ENCODE peak calls at places on chromosomes 5 and 9, in nine cellular contexts. B, V, D, Y, I, G, F, L and T are unnamed samples.

GRCh38 chr5:28810751-28811136 is 1772.4 kb upstream of the CDH9 start:
- DNase-seq in B (no peak), V (no peak), D (no peak), Y (no peak), I (no peak), G (no peak), F (no peak), L (no peak), T (peak)

GRCh38 chr5:177494356-177495195 is 2.8 kb downstream of the PDLIM7 start:
- DNase-seq in B (no peak), V (peak), D (peak), Y (peak), I (no peak), G (no peak), F (peak), L (peak), T (peak)

GRCh38 chr5:83095973-83096539 is 18.7 kb downstream of the XRCC4 start:
- DNase-seq in B (no peak), V (no peak), D (no peak), Y (no peak), I (no peak), G (no peak), F (peak), L (no peak), T (peak)

GRCh38 chr9:37732086-37732744 is 21.4 kb upstream of the TRMT10B start:
- DNase-seq in B (no peak), V (no peak), D (no peak), Y (no peak), I (no peak), G (no peak), F (no peak), L (no peak), T (peak)

GRCh38 chr9:82797539-82797938 is 265.4 kb downstream of the RASEF start:
- DNase-seq in B (no peak), V (peak), D (no peak), Y (no peak), I (no peak), G (no peak), F (no peak), L (peak), T (no peak)

GRCh38 chr5:123651234-123651633 is 139.3 kb downstream of the CSNK1G3 start:
- DNase-seq in B (no peak), V (no peak), D (no peak), Y (no peak), I (no peak), G (no peak), F (no peak), L (no peak), T (no peak)

GRCh38 chr5:117295941-117296340 is 721.3 kb upstream of the SEMA6A start:
- DNase-seq in B (no peak), V (no peak), D (no peak), Y (no peak), I (no peak), G (no peak), F (no peak), L (no peak), T (no peak)

GRCh38 chr9:76701441-76702031 is 62.7 kb upstream of the PCA3 start:
- DNase-seq in B (no peak), V (no peak), D (no peak), Y (no peak), I (no peak), G (no peak), F (peak), L (no peak), T (no peak)

GRCh38 chr5:88666761-88667186 is 216.2 kb downstream of the MEF2C start:
- DNase-seq in B (no peak), V (no peak), D (no peak), Y (no peak), I (no peak), G (no peak), F (no peak), L (no peak), T (peak)

GRCh38 chr5:39080597-39081204 is 6.5 kb upstream of the RICTOR start:
- DNase-seq in B (no peak), V (peak), D (no peak), Y (no peak), I (no peak), G (no peak), F (peak), L (peak), T (peak)

GRCh38 chr5:8895599-8895998 is 650.3 kb downstream of the SEMA5A start:
- DNase-seq in B (no peak), V (no peak), D (no peak), Y (no peak), I (no peak), G (no peak), F (no peak), L (no peak), T (no peak)

GRCh38 chr5:178589180-178590140 is 733 bp downstream of the COL23A1 start:
- DNase-seq in B (no peak), V (peak), D (no peak), Y (no peak), I (no peak), G (peak), F (peak), L (peak), T (peak)

GRCh38 chr9:21081451-21081850 is 3.7 kb upstream of the IFNB1 start:
- DNase-seq in B (no peak), V (no peak), D (no peak), Y (no peak), I (no peak), G (no peak), F (no peak), L (no peak), T (no peak)

GRCh38 chr9:21082671-21083070 is 4.9 kb upstream of the IFNB1 start:
- DNase-seq in B (no peak), V (no peak), D (no peak), Y (no peak), I (no peak), G (no peak), F (no peak), L (no peak), T (no peak)

GRCh38 chr9:21081999-21082398 is 4.3 kb upstream of the IFNB1 start:
- DNase-seq in B (no peak), V (no peak), D (no peak), Y (no peak), I (no peak), G (no peak), F (no peak), L (no peak), T (no peak)

GRCh38 chr9:21078702-21079101 is 960 bp upstream of the IFNB1 start:
- DNase-seq in B (no peak), V (no peak), D (no peak), Y (no peak), I (no peak), G (no peak), F (no peak), L (no peak), T (no peak)

DNA sequence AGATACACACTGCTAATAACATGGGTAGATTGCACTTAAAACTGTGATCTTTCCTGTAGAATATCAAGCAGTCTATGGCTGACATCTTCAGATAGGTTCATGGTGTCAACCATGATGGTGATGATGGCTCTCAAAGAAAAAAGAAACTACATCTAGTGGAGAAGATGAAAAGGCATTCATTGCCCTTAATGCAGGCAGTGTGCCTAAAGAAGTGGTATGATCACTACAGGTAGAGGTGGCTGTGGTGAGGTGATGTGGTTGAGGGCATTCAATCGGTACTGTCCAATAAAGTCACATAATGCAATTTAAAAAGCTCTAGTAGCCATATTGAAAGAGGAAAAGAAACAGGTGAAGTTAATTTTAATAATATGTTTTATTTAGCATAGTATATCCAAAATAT is 3.1 kb upstream of the IFNB1 start:
- DNase-seq in B (no peak), V (no peak), D (no peak), Y (no peak), I (no peak), G (no peak), F (no peak), L (no peak), T (no peak)
- TF ChIP-seq CTCF in B (no peak), V (no peak), D (no peak), Y (no peak), I (no peak), G (no peak), F (no peak), L (no peak), T (no peak)

DNA sequence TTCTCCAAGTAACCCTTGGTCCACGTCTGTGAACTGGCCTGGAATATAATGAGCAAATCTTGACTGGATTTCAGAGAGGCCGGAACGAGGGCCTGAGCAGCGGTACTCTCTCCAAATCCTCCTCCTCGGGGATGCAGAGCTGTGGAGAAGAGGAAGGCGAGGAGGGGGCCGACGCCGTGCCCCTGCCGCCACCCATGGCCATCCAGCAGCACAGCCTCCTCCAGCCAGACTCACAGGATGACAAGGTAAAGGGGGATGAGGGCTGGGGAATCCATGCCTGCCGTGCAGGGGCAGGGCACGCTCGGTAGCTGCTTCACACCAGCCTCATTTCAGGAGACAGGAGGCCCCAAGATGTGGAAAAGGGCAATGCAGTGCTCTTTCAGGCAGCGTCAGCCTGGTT is 118.9 kb upstream of the OTULINL start:
- DNase-seq in B (no peak), V (no peak), D (no peak), Y (no peak), I (no peak), G (no peak), F (no peak), L (no peak), T (no peak)
- H3K4me3 ChIP-seq in B (no peak), V (no peak), D (no peak), Y (no peak), I (no peak), G (no peak), F (no peak), L (no peak), T (no peak)

GRCh38 chr5:73606206-73606753 is 19.7 kb upstream of the ARHGEF28 start:
- DNase-seq in B (no peak), V (no peak), D (no peak), Y (no peak), I (no peak), G (no peak), F (peak), L (no peak), T (no peak)
- TF ChIP-seq CTCF in B (no peak), V (no peak), D (no peak), Y (no peak), I (no peak), G (no peak), F (no peak), L (no peak), T (no peak)

GRCh38 chr5:51398875-51399635 is 15.8 kb downstream of the ISL1 start:
- DNase-seq in B (no peak), V (no peak), D (no peak), Y (no peak), I (no peak), G (no peak), F (no peak), L (no peak), T (no peak)
- H3K4me3 ChIP-seq in B (peak), V (no peak), D (no peak), Y (no peak), I (peak), G (no peak), F (no peak), L (no peak), T (no peak)

DNA sequence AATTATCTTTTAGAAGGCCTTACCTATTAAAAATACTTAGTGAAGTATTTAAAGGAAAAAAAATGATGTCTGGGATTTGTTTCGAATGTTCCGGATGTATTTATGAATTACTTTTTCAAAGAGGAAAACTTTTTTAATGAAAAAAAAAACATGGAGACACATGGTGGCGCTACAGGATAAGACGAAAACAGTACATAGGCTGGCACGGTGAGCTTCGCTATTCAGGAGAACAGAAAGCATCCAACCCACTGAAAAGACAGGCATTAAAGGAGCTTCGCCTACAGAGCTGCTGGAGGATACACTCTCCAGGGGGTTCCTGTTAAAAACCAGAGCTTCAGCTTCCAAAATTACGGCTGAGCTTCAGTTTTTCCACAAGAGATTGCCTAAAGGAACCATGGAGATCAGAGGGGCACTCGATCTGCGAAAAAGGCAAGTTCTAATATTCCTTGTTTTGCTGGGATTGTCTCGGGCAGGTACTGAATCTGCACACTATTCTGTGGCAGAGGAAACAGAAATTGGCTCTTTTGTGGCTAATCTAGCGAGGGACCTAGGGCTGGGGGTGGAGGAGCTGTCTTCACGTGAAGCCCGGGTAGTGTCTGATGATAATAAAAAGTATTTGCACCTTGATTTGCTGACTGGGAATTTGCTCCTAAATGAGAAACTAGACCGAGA is at the start of gene PCDHB14:
- DNase-seq in B (no peak), V (no peak), D (no peak), Y (no peak), I (no peak), G (no peak), F (peak), L (no peak), T (peak)
- TF ChIP-seq CTCF in B (no peak), V (peak), D (no peak), Y (no peak), I (no peak), G (no peak), F (no peak), L (no peak), T (peak)

DNA sequence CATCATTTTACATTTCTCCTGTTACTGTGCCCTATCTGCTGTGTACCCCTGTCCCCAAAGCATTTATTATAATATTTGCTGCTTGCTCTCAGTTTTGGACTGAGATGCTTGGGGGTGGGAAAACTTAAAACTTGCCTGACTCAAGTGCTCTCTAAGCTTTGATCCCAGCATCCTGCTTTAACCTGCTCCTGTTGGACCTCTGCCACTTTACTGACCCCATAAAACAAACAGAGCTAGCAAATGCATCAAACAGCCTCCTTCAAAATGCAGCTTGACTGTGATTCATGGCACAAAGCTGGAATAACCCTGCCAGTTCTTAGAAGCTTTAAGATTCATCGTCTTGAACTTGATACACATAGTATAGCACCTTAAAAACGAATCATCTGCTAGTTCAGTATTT is 212.5 kb downstream of the DEPDC1B start:
- DNase-seq in B (no peak), V (no peak), D (no peak), Y (no peak), I (no peak), G (no peak), F (no peak), L (peak), T (peak)
- H3K4me3 ChIP-seq in B (peak), V (no peak), D (peak), Y (no peak), I (peak), G (no peak), F (no peak), L (no peak), T (no peak)

DNA sequence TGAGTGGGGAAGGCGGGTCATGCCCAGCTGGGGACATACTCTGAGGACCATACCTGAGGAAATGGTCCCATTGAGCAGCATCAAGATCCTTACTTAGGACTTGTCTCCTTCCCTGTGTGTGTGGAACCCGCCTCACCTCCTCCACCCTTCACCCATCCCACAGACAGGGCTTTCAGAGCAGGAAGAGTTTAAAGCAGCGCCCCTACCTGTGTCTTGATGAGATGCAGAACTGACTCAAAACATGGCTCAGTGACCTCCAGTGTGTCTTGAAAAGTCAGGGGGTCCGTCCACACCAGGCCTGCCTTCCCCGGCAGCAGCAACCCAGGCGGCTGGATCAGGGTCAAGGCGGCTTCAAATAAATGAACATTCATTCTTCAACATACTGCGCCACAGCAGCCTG is 38.4 kb downstream of the PLAC8L1 start:
- DNase-seq in B (no peak), V (no peak), D (no peak), Y (no peak), I (no peak), G (no peak), F (no peak), L (no peak), T (no peak)
- TF ChIP-seq CTCF in B (no peak), V (no peak), D (no peak), Y (no peak), I (no peak), G (no peak), F (no peak), L (no peak), T (no peak)

DNA sequence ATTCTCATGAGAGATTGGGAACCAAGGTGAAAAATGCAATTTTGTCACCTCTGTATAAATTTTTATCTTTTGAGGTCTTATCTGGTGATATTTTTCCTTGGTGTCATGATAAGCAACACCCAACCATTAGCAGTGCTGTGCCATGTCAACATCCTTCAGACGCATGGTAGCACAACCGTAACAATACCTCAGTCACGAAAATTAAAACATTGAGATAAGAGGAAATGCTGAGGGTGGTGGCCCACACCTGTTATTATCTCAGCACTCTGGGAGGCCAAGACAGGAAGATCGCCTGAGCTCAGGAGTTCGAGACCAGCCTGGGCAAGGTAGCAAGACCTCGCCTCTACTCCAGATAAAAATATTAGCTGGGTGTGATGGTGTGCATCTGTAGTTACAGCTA is 32.7 kb downstream of the SLC46A2 start:
- DNase-seq in B (no peak), V (no peak), D (no peak), Y (no peak), I (no peak), G (no peak), F (no peak), L (no peak), T (no peak)
- H3K4me3 ChIP-seq in B (no peak), V (no peak), D (no peak), Y (no peak), I (no peak), G (no peak), F (no peak), L (no peak), T (no peak)

GRCh38 chr9:136137321-136138054 is 18.8 kb upstream of the TMEM250 start:
- DNase-seq in B (no peak), V (no peak), D (no peak), Y (no peak), I (no peak), G (no peak), F (no peak), L (peak), T (no peak)

GRCh38 chr9:136140966-136141365 is 22.3 kb upstream of the TMEM250 start:
- DNase-seq in B (no peak), V (no peak), D (no peak), Y (no peak), I (no peak), G (no peak), F (no peak), L (peak), T (no peak)

GRCh38 chr9:136136526-136136925 is 17.9 kb upstream of the TMEM250 start:
- DNase-seq in B (no peak), V (no peak), D (no peak), Y (no peak), I (no peak), G (no peak), F (no peak), L (no peak), T (no peak)

GRCh38 chr9:136140046-136140445 is 21.4 kb upstream of the TMEM250 start:
- DNase-seq in B (no peak), V (no peak), D (no peak), Y (no peak), I (no peak), G (no peak), F (no peak), L (no peak), T (no peak)

DNA sequence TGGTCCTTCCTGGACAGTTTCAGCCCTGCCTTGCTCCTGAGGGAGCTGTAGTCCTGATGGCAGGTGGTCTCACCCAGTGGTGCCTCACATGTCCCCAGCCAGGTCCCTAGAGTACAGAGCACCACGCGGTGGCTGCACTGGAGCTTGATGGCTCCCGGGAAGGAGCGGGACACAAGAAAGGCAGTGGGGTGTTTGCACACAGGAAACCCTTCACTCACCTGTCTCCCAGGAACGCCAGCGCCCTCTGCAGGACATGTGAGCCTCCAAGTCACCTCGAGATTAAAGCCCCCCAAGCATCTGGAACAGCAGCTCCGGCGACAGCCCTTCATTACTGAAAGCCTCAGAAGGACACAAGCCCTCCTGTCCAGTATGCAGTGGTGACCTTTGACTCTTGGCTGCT is 19.9 kb upstream of the TMEM250 start:
- DNase-seq in B (no peak), V (no peak), D (no peak), Y (no peak), I (no peak), G (no peak), F (no peak), L (no peak), T (peak)
- TF ChIP-seq CTCF in B (no peak), V (no peak), D (no peak), Y (no peak), I (no peak), G (peak), F (peak), L (no peak), T (peak)